ENCODE peak calls at places on chromosomes 2 and 18, in eight cellular contexts. One of them, this sample, is unnamed.

GRCh38 chr18:59994357-59994756 is 94.6 kb downstream of the PMAIP1 start:
- DNase-seq in GM12865: peak
- DNase-seq in nephron progenitor cell: no peak
- DNase-seq in PC-3: peak
- DNase-seq in NCI-H2081: peak
- DNase-seq in LoVo: no peak
- DNase-seq in stimulated activated CD4-positive, alpha-beta T cell treated with anti-CD3 and anti-CD28 coated beads, Interleukin-4, amount 100 ng/mL, for 48 hours: no peak
- DNase-seq in midbrain: no peak
- DNase-seq in this sample: no peak

GRCh38 chr2:237092920-237093781 is 7.5 kb downstream of the COPS8 start:
- DNase-seq in GM12865: no peak
- DNase-seq in nephron progenitor cell: no peak
- DNase-seq in PC-3: peak
- DNase-seq in NCI-H2081: peak
- DNase-seq in LoVo: no peak
- DNase-seq in stimulated activated CD4-positive, alpha-beta T cell treated with anti-CD3 and anti-CD28 coated beads, Interleukin-4, amount 100 ng/mL, for 48 hours: no peak
- DNase-seq in midbrain: peak
- DNase-seq in this sample: peak

GRCh38 chr2:88683160-88684021 is 8.1 kb upstream of the RPIA start:
- DNase-seq in GM12865: no peak
- DNase-seq in nephron progenitor cell: no peak
- DNase-seq in PC-3: no peak
- DNase-seq in NCI-H2081: no peak
- DNase-seq in LoVo: no peak
- DNase-seq in stimulated activated CD4-positive, alpha-beta T cell treated with anti-CD3 and anti-CD28 coated beads, Interleukin-4, amount 100 ng/mL, for 48 hours: no peak
- DNase-seq in midbrain: no peak
- DNase-seq in this sample: no peak

GRCh38 chr2:31284107-31284506 is 50.2 kb downstream of the EHD3 start:
- DNase-seq in GM12865: no peak
- DNase-seq in nephron progenitor cell: no peak
- DNase-seq in PC-3: no peak
- DNase-seq in NCI-H2081: no peak
- DNase-seq in LoVo: no peak
- DNase-seq in stimulated activated CD4-positive, alpha-beta T cell treated with anti-CD3 and anti-CD28 coated beads, Interleukin-4, amount 100 ng/mL, for 48 hours: no peak
- DNase-seq in midbrain: no peak
- DNase-seq in this sample: no peak

GRCh38 chr2:25034081-25034480 is 7.8 kb upstream of the EFR3B start:
- DNase-seq in GM12865: no peak
- DNase-seq in nephron progenitor cell: no peak
- DNase-seq in PC-3: no peak
- DNase-seq in NCI-H2081: no peak
- DNase-seq in LoVo: no peak
- DNase-seq in stimulated activated CD4-positive, alpha-beta T cell treated with anti-CD3 and anti-CD28 coated beads, Interleukin-4, amount 100 ng/mL, for 48 hours: no peak
- DNase-seq in midbrain: no peak
- DNase-seq in this sample: no peak

GRCh38 chr18:45063246-45064038 is 382.8 kb downstream of the SETBP1 start:
- DNase-seq in GM12865: no peak
- DNase-seq in nephron progenitor cell: no peak
- DNase-seq in PC-3: no peak
- DNase-seq in NCI-H2081: no peak
- DNase-seq in LoVo: no peak
- DNase-seq in stimulated activated CD4-positive, alpha-beta T cell treated with anti-CD3 and anti-CD28 coated beads, Interleukin-4, amount 100 ng/mL, for 48 hours: no peak
- DNase-seq in midbrain: no peak
- DNase-seq in this sample: no peak

GRCh38 chr2:224442092-224442999 is 40.4 kb upstream of the FAM124B start:
- DNase-seq in GM12865: peak
- DNase-seq in nephron progenitor cell: no peak
- DNase-seq in PC-3: peak
- DNase-seq in NCI-H2081: no peak
- DNase-seq in LoVo: no peak
- DNase-seq in stimulated activated CD4-positive, alpha-beta T cell treated with anti-CD3 and anti-CD28 coated beads, Interleukin-4, amount 100 ng/mL, for 48 hours: no peak
- DNase-seq in midbrain: no peak
- DNase-seq in this sample: no peak

GRCh38 chr2:86414996-86415395 is 26.2 kb upstream of the KDM3A start:
- DNase-seq in GM12865: no peak
- DNase-seq in nephron progenitor cell: peak
- DNase-seq in PC-3: no peak
- DNase-seq in NCI-H2081: peak
- DNase-seq in LoVo: no peak
- DNase-seq in stimulated activated CD4-positive, alpha-beta T cell treated with anti-CD3 and anti-CD28 coated beads, Interleukin-4, amount 100 ng/mL, for 48 hours: no peak
- DNase-seq in midbrain: no peak
- DNase-seq in this sample: no peak

GRCh38 chr2:143706297-143706696 is 577.1 kb downstream of the ARHGAP15 start:
- DNase-seq in GM12865: no peak
- DNase-seq in nephron progenitor cell: no peak
- DNase-seq in PC-3: no peak
- DNase-seq in NCI-H2081: no peak
- DNase-seq in LoVo: no peak
- DNase-seq in stimulated activated CD4-positive, alpha-beta T cell treated with anti-CD3 and anti-CD28 coated beads, Interleukin-4, amount 100 ng/mL, for 48 hours: no peak
- DNase-seq in midbrain: no peak
- DNase-seq in this sample: no peak

GRCh38 chr2:29015701-29016470 is 34.8 kb downstream of the TOGARAM2 start:
- DNase-seq in GM12865: no peak
- DNase-seq in nephron progenitor cell: no peak
- DNase-seq in PC-3: no peak
- DNase-seq in NCI-H2081: no peak
- DNase-seq in LoVo: no peak
- DNase-seq in stimulated activated CD4-positive, alpha-beta T cell treated with anti-CD3 and anti-CD28 coated beads, Interleukin-4, amount 100 ng/mL, for 48 hours: no peak
- DNase-seq in midbrain: no peak
- DNase-seq in this sample: no peak

GRCh38 chr18:23235336-23235735 is 100.1 kb downstream of the CABLES1 start:
- DNase-seq in GM12865: no peak
- DNase-seq in nephron progenitor cell: no peak
- DNase-seq in PC-3: no peak
- DNase-seq in NCI-H2081: no peak
- DNase-seq in LoVo: no peak
- DNase-seq in stimulated activated CD4-positive, alpha-beta T cell treated with anti-CD3 and anti-CD28 coated beads, Interleukin-4, amount 100 ng/mL, for 48 hours: no peak
- DNase-seq in midbrain: no peak
- DNase-seq in this sample: no peak

GRCh38 chr18:76977108-76977621 is 154.8 kb downstream of the ZNF236 start:
- DNase-seq in GM12865: no peak
- DNase-seq in nephron progenitor cell: no peak
- DNase-seq in PC-3: no peak
- DNase-seq in NCI-H2081: peak
- DNase-seq in LoVo: no peak
- DNase-seq in stimulated activated CD4-positive, alpha-beta T cell treated with anti-CD3 and anti-CD28 coated beads, Interleukin-4, amount 100 ng/mL, for 48 hours: no peak
- DNase-seq in midbrain: no peak
- DNase-seq in this sample: no peak

GRCh38 chr2:222652856-222653255 is 3.0 kb downstream of the FARSB start:
- DNase-seq in GM12865: no peak
- DNase-seq in nephron progenitor cell: no peak
- DNase-seq in PC-3: no peak
- DNase-seq in NCI-H2081: peak
- DNase-seq in LoVo: peak
- DNase-seq in stimulated activated CD4-positive, alpha-beta T cell treated with anti-CD3 and anti-CD28 coated beads, Interleukin-4, amount 100 ng/mL, for 48 hours: no peak
- DNase-seq in midbrain: no peak
- DNase-seq in this sample: no peak

GRCh38 chr2:240300261-240300821 is 135.1 kb upstream of the GPC1 start:
- DNase-seq in GM12865: no peak
- DNase-seq in nephron progenitor cell: no peak
- DNase-seq in PC-3: no peak
- DNase-seq in NCI-H2081: no peak
- DNase-seq in LoVo: no peak
- DNase-seq in stimulated activated CD4-positive, alpha-beta T cell treated with anti-CD3 and anti-CD28 coated beads, Interleukin-4, amount 100 ng/mL, for 48 hours: no peak
- DNase-seq in midbrain: no peak
- DNase-seq in this sample: no peak

GRCh38 chr2:213537579-213537978 is 253.3 kb downstream of the SPAG16 start:
- DNase-seq in GM12865: peak
- DNase-seq in nephron progenitor cell: no peak
- DNase-seq in PC-3: no peak
- DNase-seq in NCI-H2081: no peak
- DNase-seq in LoVo: no peak
- DNase-seq in stimulated activated CD4-positive, alpha-beta T cell treated with anti-CD3 and anti-CD28 coated beads, Interleukin-4, amount 100 ng/mL, for 48 hours: no peak
- DNase-seq in midbrain: no peak
- DNase-seq in this sample: no peak